ENCODE peak calls at places on chromosomes 2 and 18, in seven cellular contexts. U is stimulated activated CD8-positive, alpha-beta memory T cell treated with anti-CD3 and anti-CD28 coated beads, Interleukin-4, amount 100 ng/mL, for 48 hours; W is iris pigment epithelial cell; E is OCI-LY7; M is germinal center; Q is cardiac fibroblast; V is thyroid gland. F is an unnamed sample.

GRCh38 chr2:84959045-84959493 is 11.9 kb upstream of the KCMF1 start:
- DNase-seq in U (no peak), W (peak), E (no peak), M (no peak), Q (peak), V (no peak), F (no peak)

GRCh38 chr2:9627310-9627709 is 3.5 kb downstream of the YWHAQ start:
- DNase-seq in U (peak), W (peak), E (no peak), M (no peak), Q (no peak), V (no peak), F (no peak)

GRCh38 chr2:88639865-88640264 is 12.6 kb upstream of the EIF2AK3 start:
- DNase-seq in U (no peak), W (no peak), E (no peak), M (no peak), Q (no peak), V (no peak), F (no peak)

GRCh38 chr2:175030380-175031271 is 25.4 kb upstream of the CHN1 start:
- DNase-seq in U (peak), W (peak), E (peak), M (no peak), Q (peak), V (peak), F (no peak)

GRCh38 chr2:105798595-105798994 is 53.9 kb downstream of the NCK2 start:
- DNase-seq in U (no peak), W (no peak), E (peak), M (peak), Q (no peak), V (no peak), F (no peak)

GRCh38 chr2:16008856-16009255 is 68.5 kb downstream of the MYCN start:
- DNase-seq in U (no peak), W (no peak), E (no peak), M (no peak), Q (no peak), V (no peak), F (no peak)

GRCh38 chr2:144079808-144080207 is 440.1 kb downstream of the ZEB2 start:
- DNase-seq in U (no peak), W (no peak), E (no peak), M (no peak), Q (peak), V (no peak), F (no peak)

GRCh38 chr2:201797175-201797840 is 9.0 kb upstream of the CDK15 start:
- DNase-seq in U (no peak), W (peak), E (no peak), M (no peak), Q (peak), V (no peak), F (no peak)

GRCh38 chr18:79510731-79511141 is 115.0 kb downstream of the NFATC1 start:
- DNase-seq in U (peak), W (no peak), E (no peak), M (no peak), Q (no peak), V (no peak), F (no peak)

GRCh38 chr2:238499731-238500570 is 73.2 kb downstream of the ASB1 start:
- DNase-seq in U (no peak), W (no peak), E (no peak), M (no peak), Q (no peak), V (no peak), F (no peak)

GRCh38 chr2:169221745-169222369 is 140.5 kb downstream of the LRP2 start:
- DNase-seq in U (no peak), W (peak), E (no peak), M (peak), Q (peak), V (no peak), F (no peak)

GRCh38 chr18:23824704-23825103 is 135.5 kb downstream of the LAMA3 start:
- DNase-seq in U (no peak), W (peak), E (no peak), M (no peak), Q (peak), V (no peak), F (no peak)

GRCh38 chr2:240126731-240127130 is 9.4 kb downstream of the COPS9 start:
- DNase-seq in U (peak), W (no peak), E (no peak), M (no peak), Q (no peak), V (no peak), F (no peak)

GRCh38 chr2:25279091-25279651 is 62.6 kb downstream of the DNMT3A start:
- DNase-seq in U (no peak), W (no peak), E (peak), M (peak), Q (no peak), V (peak), F (peak)

GRCh38 chr2:128258218-128258617 is 60.5 kb downstream of the HS6ST1 start:
- DNase-seq in U (no peak), W (no peak), E (no peak), M (no peak), Q (no peak), V (no peak), F (no peak)